ENCODE peak calls at places on chromosomes 13 and 19, in ten cellular contexts. J is AG04450, G is psoas muscle, E is lower lobe of right lung, K is mucosa of descending colon, W is AG10803, F is fibroblast of villous mesenchyme, P is Caco-2, S is stomach, X is colonic mucosa. V is an unnamed sample.

GRCh38 chr19:14906711-14907110 is 20.8 kb upstream of the OR7A17 start:
- DNase-seq in K (no peak), X (no peak), W (no peak), E (no peak), F (no peak), S (no peak), G (no peak), P (no peak), J (no peak), V (no peak)

GRCh38 chr13:44680746-44681355 is 104.7 kb upstream of the TSC22D1 start:
- DNase-seq in S (no peak), F (no peak), P (no peak), K (no peak), E (no peak), J (no peak), G (no peak), W (no peak), X (no peak), V (peak)

GRCh38 chr19:3132971-3133792 is 2.7 kb upstream of the GNA15 start:
- DNase-seq in E (no peak), P (no peak), K (peak), W (peak), X (no peak), S (no peak), G (peak), J (no peak), F (peak), V (peak)

GRCh38 chr19:11088508-11089253 is 582 bp upstream of the LDLR start:
- DNase-seq in P (no peak), G (no peak), S (no peak), E (no peak), W (peak), F (peak), J (no peak), K (peak), X (peak), V (peak)

GRCh38 chr13:102839462-102839861 is 6.4 kb upstream of the ERCC5 start:
- DNase-seq in G (no peak), S (no peak), F (peak), J (no peak), X (no peak), W (peak), P (no peak), K (no peak), E (no peak), V (no peak)

GRCh38 chr19:40954573-40954972 is 36.5 kb upstream of the CYP2B6 start:
- DNase-seq in F (peak), S (no peak), W (no peak), X (no peak), J (no peak), K (no peak), P (no peak), G (no peak), E (no peak), V (peak)

GRCh38 chr19:29761575-29762225 is 46.6 kb upstream of the C19orf12 start:
- DNase-seq in F (no peak), P (no peak), W (no peak), J (no peak), K (peak), E (no peak), S (no peak), G (no peak), X (peak), V (no peak)

GRCh38 chr13:33676700-33677048 is 141.3 kb upstream of the RFC3 start:
- DNase-seq in F (peak), G (peak), S (peak), X (peak), J (peak), W (peak), P (peak), E (peak), K (peak), V (peak)

GRCh38 chr13:114179087-114179658 is at the start of gene CFAP97D2:
- DNase-seq in J (no peak), X (no peak), S (no peak), W (no peak), E (no peak), K (no peak), F (no peak), G (no peak), P (no peak), V (no peak)

GRCh38 chr13:48532146-48532472 is 771 bp downstream of the RCBTB2 start:
- DNase-seq in S (no peak), E (no peak), G (no peak), W (peak), F (peak), P (no peak), X (peak), J (peak), K (no peak), V (peak)

GRCh38 chr13:111897178-111897845 is 169.6 kb upstream of the SOX1 start:
- DNase-seq in E (no peak), W (no peak), G (no peak), J (no peak), P (peak), K (no peak), X (no peak), S (no peak), F (no peak), V (no peak)

GRCh38 chr13:110705356-110705825 is 525 bp downstream of the CARS2 start:
- DNase-seq in W (no peak), F (no peak), K (no peak), J (no peak), S (no peak), G (no peak), E (no peak), P (no peak), X (no peak), V (no peak)

GRCh38 chr13:37700887-37701286 is 102.3 kb upstream of the POSTN start:
- DNase-seq in J (no peak), X (no peak), E (no peak), F (peak), W (peak), P (no peak), G (no peak), K (no peak), S (no peak), V (peak)

GRCh38 chr19:45173816-45174215 is 4.2 kb downstream of the TRAPPC6A start:
- DNase-seq in X (no peak), P (no peak), J (no peak), E (no peak), W (peak), F (peak), S (no peak), K (no peak), G (no peak), V (no peak)

GRCh38 chr19:45172173-45172572 is 5.9 kb downstream of the TRAPPC6A start:
- DNase-seq in J (no peak), P (no peak), G (no peak), X (no peak), E (no peak), K (no peak), W (no peak), S (no peak), F (no peak), V (no peak)

GRCh38 chr19:45170146-45171106 is 7.6 kb downstream of the TRAPPC6A start:
- DNase-seq in P (no peak), G (no peak), E (no peak), J (no peak), F (no peak), S (no peak), X (peak), W (no peak), K (no peak), V (no peak)

GRCh38 chr19:45171211-45171623 is 6.8 kb downstream of the TRAPPC6A start:
- DNase-seq in X (no peak), F (peak), J (no peak), K (no peak), W (no peak), S (no peak), G (no peak), P (no peak), E (no peak), V (no peak)

DNA sequence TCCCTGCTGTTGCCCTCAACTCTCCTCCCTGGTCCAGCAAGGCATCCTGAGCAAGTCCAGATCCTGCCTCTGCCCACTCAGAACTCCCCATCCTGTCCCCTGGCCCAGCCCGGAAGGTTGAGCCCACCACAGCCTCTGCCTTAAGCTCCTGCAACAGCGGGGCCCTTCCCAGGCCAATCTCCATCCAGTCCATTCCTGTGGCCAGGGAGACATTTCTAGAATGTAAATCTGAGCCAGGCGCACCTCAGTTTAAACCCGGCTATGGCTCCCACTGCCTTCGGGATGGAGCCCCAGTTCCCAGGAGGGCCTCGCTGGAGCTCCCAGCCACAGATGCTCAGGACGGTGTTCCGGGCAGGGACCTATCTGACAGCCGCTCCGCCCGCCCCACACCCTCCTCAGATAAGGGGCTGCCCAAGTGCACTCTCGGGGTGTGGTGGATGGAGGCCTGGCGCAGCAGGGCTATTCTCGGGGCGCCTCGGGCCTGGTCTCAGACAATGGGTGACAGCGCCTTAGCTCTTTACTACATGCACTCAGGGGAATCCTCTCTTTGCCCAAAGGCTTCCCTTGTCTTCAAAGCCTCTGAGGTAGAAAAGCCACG is 5.3 kb downstream of the TRAPPC6A start:
- DNase-seq in F (peak), K (no peak), E (no peak), S (no peak), W (no peak), P (no peak), G (no peak), X (no peak), J (no peak), V (no peak)
- H3K4me3 ChIP-seq in F (no peak), K (no peak), E (no peak), S (no peak), W (no peak), P (no peak), G (no peak), X (no peak), J (no peak), V (no peak)

GRCh38 chr19:38211206-38211605 is 12.8 kb downstream of the DPF1 start:
- DNase-seq in E (no peak), W (no peak), X (no peak), P (no peak), F (no peak), J (no peak), K (no peak), G (no peak), S (no peak), V (no peak)
- TF ChIP-seq CTCF in E (no peak), W (no peak), X (no peak), P (peak), F (peak), J (no peak), K (no peak), G (no peak), S (no peak), V (no peak)

DNA sequence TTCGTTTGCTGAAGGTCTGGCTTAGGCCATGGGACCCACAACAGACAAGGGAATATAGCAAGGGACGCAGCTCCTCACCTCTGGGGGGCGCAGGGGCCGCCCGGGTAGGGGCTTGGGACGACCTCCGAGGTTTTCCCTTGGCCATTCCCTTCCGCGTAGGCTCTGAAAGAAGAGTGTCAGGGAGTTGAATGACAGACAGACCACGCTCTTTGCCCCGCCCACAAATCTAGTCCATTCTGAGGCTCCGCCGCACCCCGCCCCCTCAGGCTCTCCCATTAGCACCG is 11.4 kb upstream of the ZNF414 start:
- DNase-seq in G (no peak), J (no peak), S (no peak), K (no peak), W (no peak), E (no peak), P (no peak), F (no peak), X (no peak), V (no peak)
- H3K4me3 ChIP-seq in G (peak), J (peak), S (peak), K (no peak), W (peak), E (peak), P (peak), F (peak), X (peak), V (peak)

DNA sequence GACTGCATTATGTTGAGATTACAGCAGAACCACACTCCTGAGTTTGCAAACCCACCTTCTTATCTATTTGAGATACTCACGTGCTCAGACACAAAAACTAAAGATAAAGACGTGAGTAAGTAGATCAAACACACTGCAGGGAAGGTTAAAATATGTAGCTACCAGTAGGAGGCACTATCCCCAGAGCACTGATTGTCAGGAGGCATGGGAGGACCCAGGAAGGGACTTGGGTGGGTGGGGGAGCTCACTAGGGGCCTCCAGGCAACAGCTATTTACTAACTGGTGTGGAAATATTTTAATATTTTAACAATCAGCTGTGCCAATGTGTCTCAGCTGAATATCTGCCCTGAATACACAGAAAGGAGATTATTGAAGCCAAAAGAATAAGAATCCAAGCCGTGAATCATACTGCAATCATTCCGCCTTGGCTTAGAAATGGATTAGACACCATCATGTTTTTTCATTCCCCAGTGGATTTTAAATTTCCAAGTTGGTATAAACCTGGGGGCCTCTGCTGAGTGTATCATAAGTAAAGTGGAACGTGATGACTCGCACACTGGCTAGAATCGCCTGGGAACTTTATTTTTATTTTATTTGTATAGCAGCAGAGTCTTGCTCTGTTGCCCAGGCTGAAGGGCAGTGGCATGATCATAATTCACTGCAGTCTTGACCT is 73.2 kb upstream of the CACNA1A start:
- DNase-seq in P (no peak), F (no peak), X (no peak), S (no peak), K (no peak), J (peak), W (peak), E (no peak), G (no peak), V (no peak)
- TF ChIP-seq CTCF in P (no peak), F (no peak), X (no peak), S (no peak), K (no peak), J (peak), W (peak), E (no peak), G (no peak), V (no peak)

GRCh38 chr13:26041476-26041875 is 10.3 kb downstream of the SHISA2 start:
- DNase-seq in X (no peak), E (no peak), S (no peak), J (no peak), P (no peak), W (no peak), K (no peak), G (no peak), F (no peak), V (no peak)
- H3K4me3 ChIP-seq in X (no peak), E (no peak), S (no peak), J (no peak), P (no peak), W (no peak), K (no peak), G (no peak), F (no peak), V (no peak)

GRCh38 chr13:27177852-27178251 is 6.2 kb upstream of the USP12 start:
- DNase-seq in P (no peak), E (no peak), G (no peak), F (no peak), X (peak), S (no peak), J (no peak), K (no peak), W (no peak), V (no peak)
- TF ChIP-seq CTCF in P (peak), E (no peak), G (no peak), F (no peak), X (no peak), S (no peak), J (no peak), K (no peak), W (no peak), V (no peak)

GRCh38 chr19:1577090-1577928 is 9.2 kb upstream of the MEX3D start:
- DNase-seq in K (no peak), F (no peak), G (no peak), S (no peak), W (no peak), J (no peak), X (no peak), P (no peak), E (no peak), V (no peak)
- H3K4me3 ChIP-seq in K (no peak), F (no peak), G (no peak), S (no peak), W (no peak), J (no peak), X (no peak), P (no peak), E (no peak), V (no peak)

GRCh38 chr19:55173717-55174409 is 6.2 kb downstream of the SYT5 start:
- DNase-seq in G (no peak), W (peak), P (peak), X (peak), K (peak), S (peak), F (peak), E (no peak), J (no peak), V (peak)
- TF ChIP-seq CTCF in G (no peak), W (peak), P (no peak), X (no peak), K (no peak), S (no peak), F (no peak), E (no peak), J (no peak), V (peak)

DNA sequence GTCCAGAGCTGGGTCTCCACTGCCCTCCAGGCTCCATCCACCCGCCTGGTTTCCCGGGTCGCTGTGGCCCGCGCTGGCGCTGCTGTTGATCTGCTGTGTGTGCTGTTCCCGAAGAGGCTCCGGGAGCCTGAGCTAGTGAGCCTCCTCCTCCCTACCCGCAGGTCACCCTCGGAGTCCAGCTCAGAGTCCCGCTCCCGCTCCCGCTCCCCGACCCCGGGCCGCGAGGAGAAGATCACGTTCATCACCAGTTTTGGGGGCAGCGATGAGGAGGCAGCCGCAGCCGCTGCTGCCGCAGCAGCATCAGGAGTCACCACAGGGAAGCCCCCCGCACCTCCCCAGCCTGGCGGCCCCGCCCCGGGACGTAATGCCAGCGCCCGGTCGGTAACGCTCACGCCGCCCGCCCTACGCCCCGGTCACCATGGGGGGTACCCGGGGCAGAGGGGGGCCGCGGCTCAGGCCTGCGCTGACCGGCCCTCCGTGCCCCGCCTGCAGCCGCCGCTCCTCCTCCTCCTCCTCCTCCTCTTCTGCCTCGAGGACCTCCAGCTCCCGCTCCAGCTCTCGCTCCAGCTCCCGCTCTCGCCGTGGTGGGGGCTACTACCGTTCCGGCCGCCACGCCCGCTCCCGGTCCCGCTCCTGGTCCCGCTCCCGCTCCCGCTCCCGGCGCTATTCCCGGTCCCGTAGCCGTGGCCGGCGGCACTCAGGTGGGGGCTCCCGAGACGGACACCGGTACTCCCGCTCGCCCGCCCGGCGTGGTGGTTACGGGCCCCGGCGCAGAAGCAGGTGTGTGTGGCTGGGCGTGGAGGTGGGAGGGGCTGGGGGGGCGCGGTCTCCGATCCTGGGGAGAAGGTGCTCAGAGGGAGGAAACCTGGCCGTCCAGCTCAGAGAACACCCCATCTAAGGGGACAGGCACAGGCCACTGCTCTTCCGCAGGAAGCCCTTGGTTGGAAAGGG is 12.2 kb downstream of the ZNF296 start:
- DNase-seq in S (no peak), F (no peak), K (no peak), W (no peak), X (no peak), J (no peak), G (no peak), P (no peak), E (no peak), V (no peak)
- H3K4me3 ChIP-seq in S (no peak), F (no peak), K (no peak), W (no peak), X (no peak), J (no peak), G (no peak), P (no peak), E (no peak), V (no peak)

GRCh38 chr19:35249146-35249847 is 495 bp downstream of the LSR start:
- DNase-seq in F (no peak), G (no peak), J (no peak), S (no peak), W (no peak), E (no peak), K (peak), X (peak), P (no peak), V (no peak)

GRCh38 chr19:35248310-35249145 is at the start of gene LSR:
- DNase-seq in P (peak), J (no peak), X (peak), F (no peak), E (peak), S (peak), K (peak), G (no peak), W (no peak), V (no peak)

GRCh38 chr19:35246466-35247096 is 2.2 kb upstream of the LSR start:
- DNase-seq in J (no peak), G (no peak), E (no peak), X (peak), F (no peak), W (no peak), P (no peak), S (no peak), K (no peak), V (no peak)

GRCh38 chr19:35249848-35250711 is 1.3 kb downstream of the LSR start:
- DNase-seq in E (no peak), J (no peak), G (no peak), S (no peak), F (no peak), K (no peak), X (peak), P (no peak), W (no peak), V (no peak)

GRCh38 chr19:35247526-35248309 is 1.1 kb upstream of the LSR start:
- DNase-seq in E (peak), J (no peak), X (peak), F (no peak), G (no peak), K (peak), P (peak), S (peak), W (no peak), V (no peak)
- TF ChIP-seq CTCF in E (peak), J (no peak), X (peak), F (peak), G (peak), K (peak), P (no peak), S (no peak), W (no peak), V (no peak)